ENCODE peak calls at places on chromosomes 11 and 22, in five cellular contexts. Z is PC-3, F is uterus, S is keratinocyte, D is pancreas. V is an unnamed sample. For H3K4me1, the result is how much of the 10 kb centered on the place peaks cover.

GRCh38 chr11:65615950-65616574 is 486 bp downstream of the PCNX3 start:
- DNase-seq in Z (peak), F (no peak), S (no peak), D (no peak), V (no peak)

GRCh38 chr11:96035031-96035743 is 111.3 kb upstream of the MTMR2 start:
- DNase-seq in Z (no peak), F (no peak), S (no peak), D (no peak), V (no peak)

GRCh38 chr11:44366741-44367140 is 56.8 kb upstream of the ALX4 start:
- DNase-seq in Z (no peak), F (no peak), S (no peak), D (no peak), V (no peak)

GRCh38 chr11:112277937-112278336 is 17.3 kb upstream of the PLET1 start:
- DNase-seq in Z (no peak), F (no peak), S (no peak), D (no peak), V (no peak)

GRCh38 chr11:88434333-88434976 is 96.9 kb upstream of the CTSC start:
- DNase-seq in Z (peak), F (no peak), S (no peak), D (no peak), V (no peak)

GRCh38 chr22:49372111-49372529 is 455.6 kb downstream of the BRD1 start:
- DNase-seq in Z (no peak), F (no peak), S (no peak), D (peak), V (peak)

GRCh38 chr11:102733232-102733875 is 8.6 kb upstream of the MMP8 start:
- DNase-seq in Z (peak), F (no peak), S (no peak), D (peak), V (peak)

GRCh38 chr22:25514436-25514835 is 50.0 kb upstream of the GRK3 start:
- DNase-seq in Z (peak), F (no peak), S (no peak), D (no peak), V (no peak)

GRCh38 chr11:68471360-68472340 is 11.1 kb downstream of the PPP6R3 start:
- DNase-seq in Z (no peak), F (no peak), S (no peak), D (no peak), V (no peak)

GRCh38 chr11:35619030-35619753 is 932 bp downstream of the FJX1 start:
- DNase-seq in Z (peak), F (peak), S (no peak), D (peak), V (no peak)

GRCh38 chr11:68704887-68705286 is 20.5 kb downstream of the GAL start:
- DNase-seq in Z (no peak), F (no peak), S (no peak), D (no peak), V (no peak)

GRCh38 chr22:32761251-32761903 is 40.1 kb upstream of the TIMP3 start:
- DNase-seq in Z (no peak), F (no peak), S (no peak), D (no peak), V (no peak)

GRCh38 chr22:37368058-37368457 is 59.2 kb downstream of the ELFN2 start:
- DNase-seq in Z (peak), F (no peak), S (no peak), D (no peak), V (no peak)

GRCh38 chr22:21622624-21623401 is 7.0 kb downstream of the YDJC start:
- DNase-seq in Z (no peak), F (no peak), S (no peak), D (no peak), V (no peak)
- H3K4me1 ChIP-seq in Z (under half), F (under half), S (under half), D (under half), V (under half)

GRCh38 chr11:67374571-67375276 is 1.3 kb upstream of the CLCF1 start:
- DNase-seq in Z (peak), F (no peak), S (no peak), D (no peak), V (no peak)
- H3K4me3 ChIP-seq in Z (peak), F (peak), S (peak), D (peak), V (no peak)

GRCh38 chr11:77370217-77370616 is 68.7 kb upstream of the GDPD4 start:
- DNase-seq in Z (no peak), F (no peak), S (no peak), D (no peak), V (no peak)
- TF ChIP-seq CTCF in Z (peak), F (no peak), S (no peak), D (no peak), V (no peak)

DNA sequence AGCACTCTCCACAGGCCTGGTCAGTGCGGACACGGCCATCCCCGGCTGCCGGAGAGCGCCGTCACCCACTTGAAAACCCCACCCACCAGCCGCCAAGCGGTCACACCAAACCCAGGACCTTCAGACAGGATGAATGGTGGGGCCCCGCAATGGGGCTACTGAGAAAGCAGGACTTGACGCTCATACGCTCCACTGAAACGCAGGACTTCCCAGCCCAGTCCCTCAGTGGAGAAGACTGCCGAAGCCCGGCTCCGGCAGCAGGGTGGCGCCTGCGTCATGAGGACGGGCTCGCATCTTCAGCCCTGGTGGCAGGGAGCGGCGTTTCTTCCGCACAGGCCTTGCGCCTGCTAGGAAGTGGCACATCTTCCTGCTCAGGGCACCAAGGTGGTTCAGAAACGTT is 15.3 kb upstream of the PHLDA2 start:
- DNase-seq in Z (no peak), F (no peak), S (no peak), D (no peak), V (peak)
- H3K4me1 ChIP-seq in Z (under half), F (under half), S (under half), D (under half), V (under half)

GRCh38 chr11:28401446-28401845 is 293.3 kb downstream of the METTL15 start:
- DNase-seq in Z (no peak), F (no peak), S (no peak), D (no peak), V (no peak)

GRCh38 chr11:28400236-28401100 is 292.3 kb downstream of the METTL15 start:
- DNase-seq in Z (peak), F (no peak), S (no peak), D (no peak), V (no peak)
- H3K4me3 ChIP-seq in Z (no peak), F (no peak), S (no peak), D (no peak), V (no peak)

DNA sequence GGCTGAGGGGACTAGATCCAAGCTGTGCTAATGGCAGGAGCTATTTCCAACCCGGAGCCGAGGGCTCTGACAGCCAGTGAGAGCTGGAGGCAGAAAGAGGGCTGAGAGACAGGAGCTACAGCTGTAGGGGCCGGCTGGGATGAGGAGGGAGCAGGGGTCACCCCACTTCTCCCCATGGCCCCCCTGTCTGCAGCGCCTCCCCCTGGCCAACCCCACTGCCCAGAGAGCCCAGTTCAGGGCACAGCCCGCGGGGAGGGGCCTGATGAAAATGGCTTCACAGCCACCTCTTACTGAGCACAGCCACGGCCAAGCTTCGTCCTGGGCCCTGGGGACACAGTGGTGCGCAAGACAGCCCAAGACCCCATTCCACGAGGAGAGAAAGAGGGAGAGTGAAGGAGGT is 27.9 kb downstream of the RPL3 start:
- DNase-seq in Z (no peak), F (no peak), S (no peak), D (no peak), V (no peak)
- TF ChIP-seq CTCF in Z (peak), F (no peak), S (no peak), D (no peak), V (no peak)

DNA sequence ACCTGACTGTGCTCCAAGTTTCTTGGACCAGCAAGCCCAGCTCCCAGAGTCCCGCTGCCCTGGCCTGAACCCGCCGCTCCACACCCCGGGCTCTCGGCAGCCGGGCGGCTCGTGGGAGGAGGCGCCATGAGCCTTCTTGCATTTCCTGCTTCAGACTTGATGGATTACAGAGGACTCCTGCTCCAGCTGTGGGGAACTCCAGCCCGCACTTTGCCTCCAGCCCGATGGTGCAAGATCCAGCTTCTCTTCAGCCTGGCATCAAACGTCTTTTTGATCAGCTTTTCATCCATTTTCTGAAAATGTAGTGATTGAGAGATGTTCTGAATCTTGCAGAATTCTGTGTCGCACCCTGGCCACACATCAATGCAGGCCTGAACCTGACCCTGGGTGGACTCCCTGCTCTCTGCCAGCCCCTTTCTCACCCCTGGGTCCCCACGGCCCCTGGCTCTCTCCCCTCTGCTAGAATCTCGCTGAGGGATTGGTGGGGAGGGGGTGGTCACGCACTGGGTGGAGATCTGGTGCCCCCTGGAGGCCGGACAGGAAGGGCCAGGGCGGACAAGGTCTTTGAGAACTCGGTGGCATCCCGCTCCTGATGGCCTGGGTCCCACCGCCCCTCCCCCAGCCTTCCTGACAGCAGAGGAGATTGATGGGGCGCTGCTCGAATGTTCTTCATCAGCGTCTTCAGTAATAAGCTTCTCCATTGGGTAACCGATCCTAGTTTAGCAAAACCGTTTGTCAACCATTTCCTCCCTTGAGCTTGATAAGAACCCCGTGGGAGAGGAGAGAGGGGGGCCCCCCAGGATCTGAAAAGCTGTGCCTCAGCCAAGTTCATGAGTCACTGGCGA is 12.1 kb upstream of the NFAM1 start:
- DNase-seq in Z (peak), F (peak), S (no peak), D (peak), V (peak)
- H3K4me1 ChIP-seq in Z (under half), F (under half), S (under half), D (under half), V (under half)

DNA sequence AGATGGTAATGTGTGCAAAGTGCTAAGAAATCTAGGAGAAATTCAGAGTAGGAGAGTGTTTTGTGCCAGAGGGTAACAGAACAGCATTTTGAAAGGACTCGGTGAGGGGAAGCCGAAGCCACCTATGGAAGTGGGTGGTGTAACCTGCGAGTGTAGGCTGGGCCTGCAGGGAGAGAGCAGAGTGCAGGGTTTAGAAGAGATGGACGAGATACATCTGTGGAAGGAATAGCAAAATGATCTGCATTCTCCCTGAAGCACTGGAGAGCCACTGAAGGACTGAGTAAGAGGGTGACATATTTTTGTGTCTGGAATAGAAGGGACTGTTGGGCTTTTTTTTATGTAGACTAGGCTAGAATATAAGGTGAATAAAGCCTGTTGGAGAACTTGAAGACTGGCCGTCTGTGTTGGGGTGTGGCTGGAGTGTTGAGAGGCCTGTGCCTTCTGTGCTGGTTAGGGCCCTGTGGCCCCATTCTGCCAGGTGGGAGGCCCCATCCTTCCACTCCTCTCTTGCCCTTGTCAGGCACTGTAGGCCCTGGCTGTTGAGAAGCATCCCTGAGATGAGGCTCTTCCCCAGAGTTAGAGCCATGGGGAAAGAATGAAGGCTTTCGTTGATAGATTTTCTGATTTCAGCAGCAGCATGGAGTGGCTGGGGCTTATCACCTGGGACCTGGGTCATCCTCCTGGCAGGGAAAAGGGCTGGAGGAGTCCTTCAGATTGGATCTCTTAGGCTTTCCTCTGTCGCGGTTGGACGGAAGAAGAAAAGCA is 102.2 kb downstream of the ZBTB16 start:
- DNase-seq in Z (no peak), F (no peak), S (no peak), D (no peak), V (no peak)
- H3K4me3 ChIP-seq in Z (no peak), F (no peak), S (no peak), D (no peak), V (no peak)

V was measured in left lung.